ENCODE peak calls at places on chromosomes 16 and 17, in five cellular contexts. H is MM.1S, F is BE2C, T is omental fat pad, N is upper lobe of right lung. X is an unnamed sample.

GRCh38 chr17:65984299-65984698 is 207.6 kb downstream of the CEP112 start:
- DNase-seq in H (no peak), F (no peak), T (no peak), N (no peak), X (no peak)

GRCh38 chr16:56558024-56558747 is 6.7 kb upstream of the MT4 start:
- DNase-seq in H (no peak), F (peak), T (no peak), N (peak), X (no peak)

GRCh38 chr16:66653581-66654350 is 42.8 kb downstream of the CMTM4 start:
- DNase-seq in H (no peak), F (no peak), T (no peak), N (no peak), X (no peak)

GRCh38 chr17:47844814-47845453 is 3.9 kb upstream of the SCRN2 start:
- DNase-seq in H (no peak), F (no peak), T (no peak), N (no peak), X (no peak)

GRCh38 chr17:6936370-6937028 is 59.4 kb upstream of the ALOX12 start:
- DNase-seq in H (peak), F (peak), T (no peak), N (no peak), X (no peak)

GRCh38 chr17:6677158-6677831 is 25.7 kb downstream of the C17orf100 start:
- DNase-seq in H (peak), F (no peak), T (no peak), N (no peak), X (no peak)

GRCh38 chr17:1829579-1830257 is at the start of the genes RPA1 and SMYD4:
- DNase-seq in H (peak), F (peak), T (peak), N (peak), X (peak)

GRCh38 chr17:74850310-74850709 is 9.4 kb downstream of the GRIN2C start:
- DNase-seq in H (no peak), F (no peak), T (no peak), N (no peak), X (no peak)

GRCh38 chr16:87842209-87842869 is 27.0 kb downstream of the SLC7A5 start:
- DNase-seq in H (no peak), F (no peak), T (no peak), N (no peak), X (no peak)

GRCh38 chr17:3766783-3767182 is 34.2 kb downstream of the ITGAE start:
- DNase-seq in H (no peak), F (no peak), T (no peak), N (no peak), X (no peak)

GRCh38 chr17:51121620-51122472 is 1.2 kb upstream of the SPAG9 start:
- DNase-seq in H (peak), F (peak), T (peak), N (peak), X (peak)

GRCh38 chr16:84096447-84097005 is 20.2 kb downstream of the MBTPS1 start:
- DNase-seq in H (no peak), F (no peak), T (no peak), N (no peak), X (no peak)

GRCh38 chr17:6492892-6493674 is 48.8 kb downstream of the PIMREG start:
- DNase-seq in H (no peak), F (no peak), T (no peak), N (peak), X (no peak)

GRCh38 chr16:2966803-2967184 is 2.4 kb upstream of the PAQR4 start:
- DNase-seq in H (no peak), F (no peak), T (no peak), N (peak), X (no peak)

GRCh38 chr16:30896890-30897730 is 696 bp downstream of the CTF1 start:
- DNase-seq in H (peak), F (peak), T (peak), N (peak), X (peak)

GRCh38 chr16:71461686-71462648 is at the start of gene ZNF23:
- DNase-seq in H (peak), F (peak), T (peak), N (peak), X (peak)

GRCh38 chr17:1087381-1088241 is 90.7 kb downstream of the TIMM22 start:
- DNase-seq in H (no peak), F (peak), T (no peak), N (peak), X (peak)

GRCh38 chr17:4980644-4981216 is 6.7 kb downstream of the CAMTA2 start:
- DNase-seq in H (peak), F (peak), T (no peak), N (no peak), X (peak)

GRCh38 chr16:85816159-85816558 is 16.7 kb downstream of the COX4I1 start:
- DNase-seq in H (no peak), F (no peak), T (no peak), N (peak), X (no peak)

GRCh38 chr17:67074781-67075180 is 30.4 kb downstream of the CACNG1 start:
- DNase-seq in H (no peak), F (no peak), T (no peak), N (no peak), X (no peak)

GRCh38 chr16:4981473-4981872 is 23.3 kb downstream of the SEC14L5 start:
- DNase-seq in H (no peak), F (no peak), T (no peak), N (no peak), X (no peak)

GRCh38 chr17:43958953-43959352 is 5.2 kb upstream of the PYY start:
- DNase-seq in H (no peak), F (no peak), T (no peak), N (no peak), X (no peak)

GRCh38 chr17:63996430-63997182 is 1.5 kb upstream of the PRR29 start:
- DNase-seq in H (no peak), F (no peak), T (no peak), N (peak), X (no peak)

GRCh38 chr17:44363613-44364159 is at the start of gene FAM171A2:
- DNase-seq in H (peak), F (peak), T (no peak), N (peak), X (peak)

GRCh38 chr17:78314683-78315354 is 45.1 kb downstream of the SOCS3 start:
- DNase-seq in H (no peak), F (no peak), T (no peak), N (no peak), X (no peak)

GRCh38 chr17:28524476-28525415 is 18.6 kb downstream of the FOXN1 start:
- DNase-seq in H (no peak), F (no peak), T (no peak), N (peak), X (no peak)

GRCh38 chr16:82002831-82003230 is 8.4 kb downstream of the SDR42E1 start:
- DNase-seq in H (no peak), F (no peak), T (no peak), N (no peak), X (no peak)

GRCh38 chr17:7651097-7651958 is 602 bp downstream of the ATP1B2 start:
- DNase-seq in H (no peak), F (no peak), T (no peak), N (no peak), X (no peak)

GRCh38 chr17:1203111-1203966 is 23.6 kb upstream of the ABR start:
- DNase-seq in H (no peak), F (peak), T (peak), N (peak), X (peak)

GRCh38 chr17:49434821-49435581 is 20.3 kb upstream of the PHB1 start:
- DNase-seq in H (peak), F (peak), T (no peak), N (no peak), X (peak)

GRCh38 chr16:76194621-76195015 is 82.6 kb upstream of the CNTNAP4 start:
- DNase-seq in H (no peak), F (no peak), T (no peak), N (no peak), X (no peak)

GRCh38 chr17:63834431-63835166 is 7.1 kb upstream of the FTSJ3 start:
- DNase-seq in H (peak), F (peak), T (no peak), N (no peak), X (peak)

GRCh38 chr16:82741073-82741615 is 114.4 kb downstream of the CDH13 start:
- DNase-seq in H (no peak), F (no peak), T (no peak), N (no peak), X (no peak)

GRCh38 chr16:26889751-26890150 is 177.0 kb upstream of the C16orf82 start:
- DNase-seq in H (no peak), F (no peak), T (no peak), N (no peak), X (no peak)

GRCh38 chr17:7523033-7523432 is 25.8 kb upstream of the TNFSF12 start:
- DNase-seq in H (peak), F (no peak), T (no peak), N (peak), X (peak)

GRCh38 chr17:72600934-72601333 is 480.1 kb downstream of the SOX9 start:
- DNase-seq in H (no peak), F (no peak), T (no peak), N (no peak), X (no peak)

GRCh38 chr17:6666077-6666521 is 14.5 kb downstream of the C17orf100 start:
- DNase-seq in H (peak), F (peak), T (no peak), N (peak), X (peak)

GRCh38 chr17:11900655-11901054 is 96.6 kb downstream of the ZNF18 start:
- DNase-seq in H (no peak), F (no peak), T (no peak), N (no peak), X (no peak)
- TF ChIP-seq CTCF in H (no peak), F (no peak), T (no peak), N (no peak), X (no peak)

GRCh38 chr16:1941162-1941923 is 1.7 kb downstream of the MSRB1 start:
- DNase-seq in H (no peak), F (no peak), T (no peak), N (no peak), X (no peak)
- TF ChIP-seq CTCF in H (no peak), F (peak), T (no peak), N (no peak), X (peak)

GRCh38 chr17:55053855-55054254 is 85.3 kb downstream of the STXBP4 start:
- DNase-seq in H (no peak), F (no peak), T (no peak), N (no peak), X (no peak)
- TF ChIP-seq CTCF in H (peak), F (peak), T (no peak), N (peak), X (peak)

GRCh38 chr16:13883881-13884280 is 36.1 kb upstream of the ERCC4 start:
- DNase-seq in H (no peak), F (no peak), T (no peak), N (no peak), X (no peak)
- TF ChIP-seq CTCF in H (no peak), F (no peak), T (no peak), N (no peak), X (no peak)

DNA sequence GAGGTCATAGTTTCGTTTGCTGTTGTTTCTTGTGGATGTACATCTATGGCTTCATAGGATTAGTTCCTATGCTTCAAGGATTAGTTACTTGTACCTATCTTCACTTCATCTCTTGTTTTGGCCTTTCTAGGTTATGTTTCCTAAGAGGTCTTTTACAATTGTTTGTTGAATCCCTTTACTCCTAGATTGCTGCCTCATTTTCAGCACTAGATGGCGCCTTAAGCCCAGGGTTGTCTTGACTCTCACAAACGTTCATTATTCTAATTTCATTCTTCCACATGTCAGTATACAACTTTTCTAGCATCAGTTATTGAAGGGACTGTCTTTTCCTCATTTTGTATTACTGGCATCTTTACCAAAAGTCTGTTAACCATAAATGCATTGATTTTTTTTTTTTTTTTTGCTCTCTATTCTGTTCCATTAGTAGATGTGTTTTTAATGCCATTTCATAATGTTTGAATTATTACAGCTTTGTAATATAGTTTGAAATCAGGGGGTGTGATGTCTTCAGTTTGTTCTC is 45.0 kb upstream of the NACA2 start:
- DNase-seq in H (peak), F (peak), T (no peak), N (no peak), X (peak)
- TF ChIP-seq CTCF in H (peak), F (peak), T (no peak), N (peak), X (peak)